ENCODE peak calls at places on chromosomes 4 and X, in four cellular contexts. G, K, U and N are unnamed samples. For H3K27me3 and H3K9me3, the result is how much of the 10 kb centered on the place peaks cover.

GRCh38 chr4:132332932-132333722 is 816.0 kb upstream of the PCDH10 start:
- DNase-seq in G (peak), K (peak), U (no peak), N (peak)

GRCh38 chrX:51697397-51697796 is 12.9 kb upstream of the CENPVL1 start:
- DNase-seq in K (no peak), U (no peak), G (no peak), N (no peak)

GRCh38 chr4:159035570-159035969 is 67.3 kb upstream of the RAPGEF2 start:
- DNase-seq in K (no peak), G (no peak), U (no peak), N (no peak)

GRCh38 chr4:26022346-26022891 is 108.4 kb downstream of the SMIM20 start:
- DNase-seq in G (peak), K (no peak), U (no peak), N (peak)

GRCh38 chr4:172899861-172900260 is 268.8 kb upstream of the GALNT7 start:
- DNase-seq in U (no peak), G (no peak), K (no peak), N (no peak)

GRCh38 chrX:48958635-48959094 is 1.3 kb upstream of the OTUD5 start:
- DNase-seq in U (no peak), K (no peak), G (peak), N (peak)

GRCh38 chr4:174198396-174199179 is 84.9 kb downstream of the FBXO8 start:
- DNase-seq in K (no peak), U (no peak), G (peak), N (peak)

GRCh38 chr4:155787113-155787710 is 28.4 kb downstream of the GUCY1B1 start:
- DNase-seq in K (no peak), G (peak), U (no peak), N (no peak)

GRCh38 chr4:188053302-188053701 is 56.1 kb downstream of the TRIML2 start:
- DNase-seq in U (no peak), G (no peak), K (no peak), N (no peak)

DNA sequence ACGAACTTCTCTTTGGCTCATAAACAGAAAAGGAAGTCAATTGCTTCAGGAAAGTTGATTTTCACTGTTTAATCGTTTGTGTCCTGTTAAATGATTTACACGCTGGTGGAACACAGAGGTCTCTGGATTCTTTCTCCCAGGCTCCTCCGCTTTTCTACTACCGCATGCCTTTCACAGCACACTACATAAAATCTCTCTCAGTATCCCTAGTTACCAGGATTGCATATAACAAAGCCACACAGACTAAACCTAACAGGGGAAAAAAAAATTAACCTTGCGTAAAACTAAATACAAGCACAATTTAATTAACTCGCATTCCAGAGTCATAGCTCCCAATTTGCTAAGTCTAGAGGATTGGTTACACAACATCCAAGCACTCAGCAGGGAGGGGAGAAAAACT is 133.9 kb downstream of the CORIN start:
- DNase-seq in K (no peak), U (no peak), G (no peak), N (no peak)
- H3K27me3 ChIP-seq in K (under half), U (under half), G (under half), N (under half)

GRCh38 chrX:40055495-40055894 is 42.3 kb downstream of the BCOR start:
- DNase-seq in K (no peak), U (no peak), G (no peak), N (no peak)

GRCh38 chrX:40054793-40055192 is 43.0 kb downstream of the BCOR start:
- DNase-seq in G (peak), U (no peak), K (no peak), N (no peak)

GRCh38 chrX:40049084-40049641 is 48.6 kb downstream of the BCOR start:
- DNase-seq in G (no peak), K (no peak), U (no peak), N (no peak)

GRCh38 chrX:40047485-40047884 is 50.3 kb downstream of the BCOR start:
- DNase-seq in K (no peak), U (no peak), G (no peak), N (no peak)

GRCh38 chrX:40050532-40050931 is 47.2 kb downstream of the BCOR start:
- DNase-seq in G (no peak), K (no peak), U (no peak), N (no peak)
- H3K9me3 ChIP-seq in G (half or more), K (under half), U (under half), N (under half)

DNA sequence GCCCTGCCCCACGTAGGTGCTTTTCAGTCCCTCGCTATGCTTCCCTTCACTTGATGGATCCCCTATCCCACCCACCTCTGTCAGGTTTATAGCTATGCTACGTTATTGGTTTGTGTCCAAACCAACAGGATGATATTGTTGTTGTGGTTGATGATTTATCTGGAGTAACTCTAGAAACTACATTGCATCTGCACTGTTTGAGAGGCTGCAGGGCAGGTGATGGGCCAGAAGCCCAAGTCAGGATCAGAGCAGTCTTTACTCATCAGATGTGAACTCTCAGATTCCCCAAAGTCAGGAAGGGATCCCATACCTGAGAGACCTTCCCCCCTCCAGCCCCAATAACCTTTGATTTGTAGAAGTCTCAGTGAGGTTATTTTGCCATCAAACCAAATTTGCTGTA is 34.7 kb downstream of the ARX start:
- DNase-seq in K (no peak), U (no peak), G (no peak), N (no peak)
- H3K27ac ChIP-seq in K (no peak), U (no peak), G (no peak), N (no peak)

DNA sequence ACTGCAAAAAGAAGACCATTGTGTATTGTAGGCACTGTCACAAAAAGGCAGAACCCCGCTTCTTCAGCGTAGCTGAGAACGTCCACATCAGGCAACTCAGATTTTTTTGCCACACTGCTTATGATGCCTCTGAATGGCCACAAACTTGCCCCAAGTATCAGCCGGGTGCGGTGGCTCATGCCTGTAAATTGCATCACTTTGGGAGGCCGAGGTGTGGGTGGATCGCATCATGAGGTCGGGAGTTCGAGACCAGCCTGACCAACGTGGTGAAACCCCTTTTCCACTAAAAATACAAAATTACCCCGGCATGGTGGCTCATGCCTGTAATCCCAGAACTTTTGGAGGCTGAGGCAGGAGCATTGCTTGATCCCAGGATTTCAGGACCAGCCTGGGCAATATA is 14.9 kb upstream of the IL3RA start:
- DNase-seq in K (no peak), U (no peak), G (no peak), N (no peak)
- H3K27me3 ChIP-seq in K (under half), U (under half), G (under half), N (under half)

DNA sequence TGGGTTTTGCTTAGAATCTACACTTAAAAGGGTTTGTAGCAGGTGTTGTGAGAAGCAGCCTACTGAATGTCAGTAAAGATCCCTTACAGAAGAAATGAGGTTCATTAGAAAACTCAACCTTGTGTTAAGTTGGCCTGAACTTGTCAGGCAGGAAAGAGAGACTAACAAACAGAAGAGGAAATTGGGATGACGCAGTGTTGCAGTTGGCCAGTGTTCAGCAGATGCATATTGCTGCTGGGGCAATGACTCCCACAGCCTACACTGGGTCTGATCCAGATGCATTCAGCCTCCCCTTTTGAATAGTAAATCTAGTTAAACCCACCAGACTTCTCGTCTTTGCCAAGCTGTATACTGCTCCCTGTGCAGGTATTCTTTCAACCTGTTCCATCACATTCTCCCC is 409.4 kb downstream of the UBE2NL start:
- DNase-seq in U (no peak), K (no peak), G (no peak), N (no peak)
- H3K9me3 ChIP-seq in U (under half), K (under half), G (under half), N (under half)

GRCh38 chr4:38084984-38085383 is 124.8 kb downstream of the PTTG2 start:
- DNase-seq in G (no peak), K (no peak), U (no peak), N (no peak)
- H3K27ac ChIP-seq in G (no peak), K (no peak), U (peak), N (peak)